ENCODE peak calls at places on chromosome 7, in nine cellular contexts. D is central memory CD4-positive, alpha-beta T cell; O is AG08395; B is MV-4-11; I is LoVo; U is stimulated activated CD8-positive, alpha-beta memory T cell treated with anti-CD3 and anti-CD28 coated beads, Interleukin-2, amount 100 ng/mL, for 48 hours; X is activated T-cell treated with anti-CD3 and anti-CD28 coated beads for 48 hours; S is RCC 7860; E is NCI-H2029. L is an unnamed sample.

GRCh38 chr7:112485766-112486165 is 5.0 kb downstream of the LSMEM1 start:
- DNase-seq in S (no peak), U (no peak), D (no peak), I (no peak), B (no peak), E (no peak), O (no peak), X (no peak), L (no peak)

GRCh38 chr7:5657901-5658300 is 123.6 kb downstream of the RNF216 start:
- DNase-seq in S (no peak), E (no peak), X (no peak), I (no peak), D (no peak), U (no peak), O (peak), B (no peak), L (no peak)

GRCh38 chr7:132394283-132395003 is 181.8 kb downstream of the PLXNA4 start:
- DNase-seq in D (peak), E (no peak), B (peak), U (no peak), O (peak), S (no peak), X (no peak), I (no peak), L (no peak)

GRCh38 chr7:31102973-31103850 is 51.1 kb downstream of the ADCYAP1R1 start:
- DNase-seq in I (no peak), E (no peak), S (no peak), O (no peak), X (no peak), U (no peak), D (no peak), B (no peak), L (no peak)

GRCh38 chr7:3404490-3404889 is 103.4 kb downstream of the SDK1 start:
- DNase-seq in U (no peak), X (no peak), I (no peak), O (no peak), D (no peak), S (no peak), B (no peak), E (no peak), L (no peak)

GRCh38 chr7:75958802-75959543 is 35.4 kb downstream of the TMEM120A start:
- DNase-seq in E (no peak), B (no peak), U (no peak), X (no peak), D (no peak), S (peak), I (peak), O (no peak), L (no peak)

GRCh38 chr7:29327455-29327854 is 132.9 kb downstream of the CHN2 start:
- DNase-seq in I (no peak), X (no peak), B (no peak), O (no peak), D (no peak), S (no peak), E (peak), U (no peak), L (no peak)

GRCh38 chr7:75945297-75946168 is 30.6 kb downstream of the POR start:
- DNase-seq in S (peak), X (no peak), I (no peak), E (no peak), B (peak), D (no peak), O (no peak), U (no peak), L (no peak)

GRCh38 chr7:113608786-113609185 is 310.0 kb downstream of the PPP1R3A start:
- DNase-seq in D (no peak), X (no peak), U (no peak), E (no peak), B (no peak), O (no peak), I (no peak), S (no peak), L (no peak)